ENCODE peak calls at places on chromosomes 1 and 21, in five cellular contexts. M is PC-9, F is T-cell, E is fibroblast of villous mesenchyme, L is uterus. R is an unnamed sample.

GRCh38 chr1:39270368-39270767 is 65.9 kb downstream of the MACF1 start:
- DNase-seq in L (no peak), F (no peak), E (no peak), M (no peak), R (no peak)

GRCh38 chr1:37752583-37753471 is 12.1 kb downstream of the EPHA10 start:
- DNase-seq in E (peak; percentile 10), L (no peak), F (no peak), M (peak; percentile 70), R (no peak)

GRCh38 chr1:24503003-24503751 is 541 bp downstream of the RCAN3 start:
- DNase-seq in L (no peak), E (no peak), F (no peak), M (no peak), R (peak; percentile 21)

GRCh38 chr1:46153732-46154131 is 21.2 kb upstream of the TSPAN1 start:
- DNase-seq in M (no peak), E (no peak), L (no peak), F (no peak), R (no peak)

GRCh38 chr1:9590945-9591668 is 2.4 kb downstream of the TMEM201 start:
- DNase-seq in E (no peak), L (no peak), F (no peak), M (no peak), R (no peak)

GRCh38 chr1:173916667-173917066 is 460 bp downstream of the SERPINC1 start:
- DNase-seq in L (no peak), E (no peak), M (no peak), F (no peak), R (no peak)

GRCh38 chr1:244837597-244838258 is 2.3 kb downstream of the COX20 start:
- DNase-seq in M (no peak), F (no peak), L (no peak), E (no peak), R (no peak)

GRCh38 chr1:177913762-177914540 is 55.9 kb downstream of the SEC16B start:
- DNase-seq in F (no peak), L (no peak), E (peak; percentile 53), M (no peak), R (no peak)

GRCh38 chr1:229272164-229273158 is 1.6 kb downstream of the RAB4A start:
- DNase-seq in M (no peak), L (no peak), E (no peak), F (no peak), R (no peak)

GRCh38 chr1:24568475-24568874 is 12.6 kb downstream of the NCMAP start:
- DNase-seq in F (no peak), L (no peak), E (no peak), M (no peak), R (no peak)

GRCh38 chr1:12434686-12435085 is 183.3 kb downstream of the DHRS3 start:
- DNase-seq in M (no peak), E (no peak), F (no peak), L (no peak), R (no peak)

GRCh38 chr1:189623336-189623735 is 854.3 kb downstream of the BRINP3 start:
- DNase-seq in E (no peak), L (no peak), M (no peak), F (no peak), R (no peak)

GRCh38 chr1:62198781-62199125 is 4.1 kb downstream of the L1TD1 start:
- DNase-seq in F (no peak), E (no peak), M (peak; percentile 16), L (no peak), R (no peak)

GRCh38 chr1:228109073-228109961 is at the start of gene MRPL55:
- DNase-seq in M (peak; percentile 99), F (peak; percentile 96), E (peak; percentile 97), L (peak; percentile 100), R (peak; percentile 99)

GRCh38 chr1:54604572-54605370 is 18.6 kb downstream of the FAM151A start:
- DNase-seq in E (no peak), M (no peak), L (no peak), F (peak; percentile 40), R (no peak)

GRCh38 chr1:42422672-42423236 is 33.1 kb downstream of the ZMYND12 start:
- DNase-seq in E (no peak), F (no peak), L (no peak), M (no peak), R (no peak)

GRCh38 chr21:38916214-38916964 is 110.7 kb downstream of the ETS2 start:
- DNase-seq in F (no peak), L (no peak), E (no peak), M (no peak), R (no peak)

GRCh38 chr1:55929652-55930051 is 649.7 kb downstream of the PLPP3 start:
- DNase-seq in E (no peak), F (no peak), M (no peak), L (no peak), R (no peak)

GRCh38 chr1:81717230-81717629 is 83.5 kb upstream of the ADGRL2 start:
- DNase-seq in E (no peak), F (no peak), L (no peak), M (no peak), R (no peak)

GRCh38 chr21:15174923-15175322 is 110.1 kb upstream of the NRIP1 start:
- DNase-seq in F (no peak), L (no peak), E (no peak), M (no peak), R (no peak)

GRCh38 chr1:107572674-107573205 is 392.2 kb downstream of the VAV3 start:
- DNase-seq in M (no peak), E (peak; percentile 69), F (no peak), L (peak; percentile 29), R (no peak)

GRCh38 chr1:87968259-87968955 is 639.7 kb downstream of the LMO4 start:
- DNase-seq in F (no peak), M (no peak), L (peak; percentile 59), E (peak; percentile 81), R (peak; percentile 18)

GRCh38 chr1:53860967-53861411 is 22.9 kb upstream of the NDC1 start:
- DNase-seq in E (peak; percentile 57), L (peak; percentile 20), M (peak; percentile 47), F (peak; percentile 30), R (peak; percentile 37)

GRCh38 chr1:214439352-214440119 is 111.9 kb downstream of the PTPN14 start:
- DNase-seq in L (peak; percentile 57), M (peak; percentile 58), F (no peak), E (peak; percentile 98), R (no peak)

GRCh38 chr1:35980090-35980489 is 49.2 kb downstream of the AGO3 start:
- DNase-seq in F (no peak), E (no peak), L (no peak), M (no peak), R (no peak)

GRCh38 chr1:199243423-199244061 is 604.7 kb downstream of the PTPRC start:
- DNase-seq in E (peak; percentile 57), M (peak; percentile 41), L (no peak), F (peak; percentile 46), R (no peak)

GRCh38 chr1:35577071-35577998 is 4.2 kb downstream of the TFAP2E start:
- DNase-seq in F (peak; percentile 60), L (no peak), M (no peak), E (peak; percentile 20), R (no peak)

R was measured in ovary.